ENCODE peak calls at places on chromosomes 4 and X, in five cellular contexts. R is tibial nerve, M is IMR-90, T is HEK293T, A is T-helper 17 cell. C is an unnamed sample.

GRCh38 chrX:22237479-22237878 is 35.2 kb upstream of the CBLL2 start:
- DNase-seq in R (no peak), M (peak), T (no peak), A (no peak), C (peak)

GRCh38 chrX:21798677-21799219 is 40.7 kb upstream of the MBTPS2 start:
- DNase-seq in R (no peak), M (peak), T (no peak), A (no peak), C (no peak)

GRCh38 chr4:176350671-176351070 is 30.9 kb downstream of the SPCS3 start:
- DNase-seq in R (no peak), M (no peak), T (no peak), A (no peak), C (no peak)

GRCh38 chr4:183823394-183823793 is 81.7 kb upstream of the STOX2 start:
- DNase-seq in R (peak), M (peak), T (no peak), A (no peak), C (peak)

GRCh38 chr4:13892739-13893105 is 265.2 kb upstream of the BOD1L1 start:
- DNase-seq in R (no peak), M (peak), T (no peak), A (no peak), C (no peak)

GRCh38 chrX:134528936-134529335 is 69.0 kb downstream of the HPRT1 start:
- DNase-seq in R (no peak), M (no peak), T (no peak), A (no peak), C (no peak)

GRCh38 chrX:29852767-29853166 is 362.6 kb upstream of the MAGEB2 start:
- DNase-seq in R (no peak), M (peak), T (no peak), A (no peak), C (peak)

GRCh38 chr4:8220661-8221446 is 21.8 kb downstream of the SH3TC1 start:
- DNase-seq in R (no peak), M (no peak), T (no peak), A (no peak), C (no peak)

GRCh38 chr4:99504804-99505502 is 5.9 kb upstream of the C4orf17 start:
- DNase-seq in R (no peak), M (no peak), T (no peak), A (no peak), C (no peak)

GRCh38 chrX:17192111-17192510 is 182.9 kb upstream of the NHS start:
- DNase-seq in R (no peak), M (no peak), T (no peak), A (no peak), C (no peak)

GRCh38 chr4:65033899-65034298 is 624.6 kb upstream of the TECRL start:
- DNase-seq in R (no peak), M (no peak), T (no peak), A (no peak), C (peak)

GRCh38 chr4:113474017-113474416 is 287.5 kb downstream of the CAMK2D start:
- DNase-seq in R (no peak), M (peak), T (no peak), A (no peak), C (peak)

GRCh38 chr4:14222630-14223029 is 595.1 kb upstream of the BOD1L1 start:
- DNase-seq in R (no peak), M (no peak), T (no peak), A (no peak), C (no peak)

C was measured in adipocyte.